ENCODE peak calls at places on chromosomes 3 and 15, in six cellular contexts. L, H, D, S, U and B are unnamed samples.

GRCh38 chr3:111861396-111861795 is 2.3 kb downstream of the PHLDB2 start:
- DNase-seq in L (no peak), H (no peak), D (no peak), S (peak), U (no peak), B (no peak)

GRCh38 chr15:99511865-99512632 is 53.7 kb upstream of the MEF2A start:
- DNase-seq in L (no peak), H (no peak), D (no peak), S (no peak), U (no peak), B (no peak)

GRCh38 chr3:53846134-53846850 is at the start of the genes CHDH and IL17RB:
- DNase-seq in L (peak), H (no peak), D (peak), S (peak), U (peak), B (peak)

GRCh38 chr3:144270100-144270499 is 298.5 kb downstream of the DIPK2A start:
- DNase-seq in L (no peak), H (no peak), D (no peak), S (no peak), U (no peak), B (no peak)

GRCh38 chr3:112010631-112011030 is 11.9 kb downstream of the TAGLN3 start:
- DNase-seq in L (no peak), H (no peak), D (no peak), S (no peak), U (no peak), B (no peak)

GRCh38 chr3:147269907-147270306 is 136.4 kb downstream of the ZIC4 start:
- DNase-seq in L (no peak), H (no peak), D (no peak), S (no peak), U (no peak), B (no peak)

GRCh38 chr3:72655758-72656157 is 192.5 kb downstream of the SHQ1 start:
- DNase-seq in L (peak), H (peak), D (no peak), S (no peak), U (no peak), B (peak)

GRCh38 chr3:189937302-189938255 is 183.1 kb downstream of the P3H2 start:
- DNase-seq in L (no peak), H (no peak), D (peak), S (peak), U (no peak), B (no peak)

GRCh38 chr3:45280227-45280626 is 54.1 kb upstream of the TMEM158 start:
- DNase-seq in L (no peak), H (no peak), D (no peak), S (no peak), U (no peak), B (no peak)

GRCh38 chr15:59327942-59328341 is 44.7 kb downstream of the MYO1E start:
- DNase-seq in L (no peak), H (peak), D (no peak), S (no peak), U (no peak), B (no peak)

GRCh38 chr15:73328986-73329385 is 39.8 kb downstream of the HCN4 start:
- DNase-seq in L (no peak), H (no peak), D (no peak), S (no peak), U (no peak), B (no peak)

GRCh38 chr3:9736831-9737230 is 5.3 kb downstream of the BRPF1 start:
- DNase-seq in L (no peak), H (no peak), D (no peak), S (no peak), U (no peak), B (no peak)

GRCh38 chr3:102206506-102207145 is 228.2 kb upstream of the ZPLD1 start:
- DNase-seq in L (no peak), H (no peak), D (no peak), S (peak), U (no peak), B (no peak)

GRCh38 chr3:108036984-108037741 is 53.7 kb downstream of the CD47 start:
- DNase-seq in L (no peak), H (no peak), D (no peak), S (no peak), U (no peak), B (no peak)

GRCh38 chr15:80059786-80060489 is 462 bp downstream of the ZFAND6 start:
- DNase-seq in L (peak), H (no peak), D (peak), S (peak), U (peak), B (peak)

GRCh38 chr15:49145651-49146609 is 9.5 kb downstream of the COPS2 start:
- DNase-seq in L (peak), H (no peak), D (peak), S (peak), U (peak), B (peak)

GRCh38 chr15:64232400-64232799 is 69.6 kb upstream of the PPIB start:
- DNase-seq in L (no peak), H (no peak), D (peak), S (no peak), U (peak), B (peak)
- TF ChIP-seq JUN in L (no peak), H (no peak), D (no peak), S (no peak), U (no peak), B (no peak)

GRCh38 chr15:101664303-101664913 is 12.2 kb upstream of the TM2D3 start:
- DNase-seq in L (no peak), H (no peak), D (peak), S (no peak), U (peak), B (peak)
- TF ChIP-seq JUN in L (no peak), H (no peak), D (no peak), S (no peak), U (no peak), B (no peak)

GRCh38 chr15:63292241-63292640 is 14.8 kb downstream of the APH1B start:
- DNase-seq in L (no peak), H (no peak), D (no peak), S (no peak), U (no peak), B (no peak)
- TF ChIP-seq JUN in L (no peak), H (no peak), D (no peak), S (no peak), U (no peak), B (no peak)

GRCh38 chr3:195238626-195239118 is 32.3 kb downstream of the XXYLT1 start:
- DNase-seq in L (no peak), H (no peak), D (no peak), S (no peak), U (no peak), B (no peak)

GRCh38 chr3:195239121-195239520 is 31.8 kb downstream of the XXYLT1 start:
- DNase-seq in L (no peak), H (peak), D (no peak), S (no peak), U (no peak), B (no peak)

GRCh38 chr3:195241592-195242355 is 29.2 kb downstream of the XXYLT1 start:
- DNase-seq in L (no peak), H (peak), D (no peak), S (no peak), U (no peak), B (no peak)

GRCh38 chr3:195240171-195240701 is 30.7 kb downstream of the XXYLT1 start:
- DNase-seq in L (no peak), H (peak), D (no peak), S (no peak), U (peak), B (no peak)

DNA sequence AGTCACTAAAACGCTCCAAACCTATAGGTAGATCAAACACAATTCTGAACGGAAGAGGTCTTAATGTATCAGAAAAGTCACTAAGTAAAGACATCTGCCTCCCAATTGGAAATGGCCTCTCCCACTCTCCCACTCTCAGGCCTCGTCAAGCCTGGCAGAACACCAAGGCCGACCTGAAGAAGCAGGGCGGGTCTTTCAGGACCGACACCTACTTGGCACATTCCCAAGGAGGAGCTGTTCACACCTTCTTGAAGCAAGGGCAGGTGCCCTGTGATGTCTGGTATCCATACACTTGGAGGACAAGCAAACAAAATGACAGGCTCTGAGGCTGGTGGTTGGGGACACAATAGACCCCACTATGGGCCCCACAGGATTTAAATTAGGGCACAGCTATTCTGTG is 30.0 kb downstream of the XXYLT1 start:
- DNase-seq in L (no peak), H (peak), D (no peak), S (no peak), U (no peak), B (no peak)
- TF ChIP-seq JUN in L (no peak), H (no peak), D (no peak), S (no peak), U (no peak), B (no peak)

GRCh38 chr3:178451799-178452198 is 84.4 kb upstream of the KCNMB2 start:
- DNase-seq in L (no peak), H (no peak), D (no peak), S (no peak), U (no peak), B (no peak)
- TF ChIP-seq JUN in L (no peak), H (no peak), D (no peak), S (no peak), U (no peak), B (no peak)

DNA sequence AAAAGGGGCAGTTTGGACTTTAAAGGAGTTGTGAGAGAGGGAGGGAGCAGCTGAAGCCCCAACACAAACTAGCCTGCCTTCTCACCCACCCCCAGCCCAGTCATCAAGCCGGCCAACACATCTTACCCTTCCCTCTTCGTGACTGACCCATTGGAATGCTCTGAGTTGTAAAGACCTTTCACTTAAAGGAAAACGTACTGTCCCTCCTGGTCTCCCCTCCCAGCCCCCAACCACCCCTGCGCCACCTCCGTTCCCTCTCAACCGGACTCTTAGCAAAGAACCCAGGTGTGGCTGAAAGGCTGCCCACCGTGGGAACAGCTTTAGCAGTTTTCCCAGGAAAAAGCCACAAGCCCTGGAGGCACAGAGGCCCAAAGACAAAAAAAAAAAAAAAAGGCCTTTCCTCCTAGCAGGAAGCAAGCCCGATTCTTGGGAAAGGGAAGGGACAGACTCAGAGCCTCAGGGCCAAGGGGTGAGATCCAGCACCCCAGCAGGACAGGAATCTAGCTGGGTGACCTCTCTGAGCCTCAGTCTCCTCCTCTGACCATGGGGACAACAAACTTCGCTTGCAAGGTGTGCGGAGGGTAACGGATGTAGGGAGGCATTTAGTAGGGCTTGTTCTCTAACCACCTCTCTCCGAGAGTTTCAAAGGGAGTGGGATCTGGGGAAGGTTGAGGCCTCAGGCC is 2.4 kb downstream of the CYP11A1 start:
- DNase-seq in L (peak), H (no peak), D (no peak), S (no peak), U (no peak), B (no peak)
- TF ChIP-seq JUN in L (no peak), H (no peak), D (no peak), S (no peak), U (no peak), B (no peak)

DNA sequence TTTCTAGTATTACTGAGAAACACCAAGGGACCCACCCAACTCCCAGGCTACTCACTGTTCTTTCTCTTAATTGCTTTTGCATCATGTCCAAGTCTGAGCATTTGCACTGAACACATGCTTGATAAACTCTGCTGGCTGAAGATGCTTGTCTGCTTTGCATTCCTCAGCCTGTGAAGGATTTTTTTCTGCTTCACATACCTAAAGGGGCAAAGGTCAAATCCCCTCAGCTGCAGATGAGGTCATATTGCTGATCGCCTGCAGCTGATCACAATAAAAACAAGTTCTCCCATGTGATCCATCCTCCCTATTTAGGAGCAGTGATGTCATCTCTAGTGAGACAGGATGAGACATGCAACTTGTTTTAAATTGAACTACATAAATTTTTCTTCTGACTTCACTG is 84.6 kb upstream of the DCBLD2 start:
- DNase-seq in L (no peak), H (no peak), D (peak), S (peak), U (peak), B (peak)
- TF ChIP-seq JUN in L (no peak), H (peak), D (peak), S (peak), U (no peak), B (no peak)

GRCh38 chr15:55915876-55916567 is 77.4 kb downstream of the NEDD4 start:
- DNase-seq in L (no peak), H (no peak), D (no peak), S (no peak), U (no peak), B (no peak)

GRCh38 chr15:55914446-55914845 is 79.0 kb downstream of the NEDD4 start:
- DNase-seq in L (no peak), H (no peak), D (no peak), S (no peak), U (no peak), B (no peak)

GRCh38 chr15:55916666-55917409 is 76.6 kb downstream of the NEDD4 start:
- DNase-seq in L (no peak), H (no peak), D (peak), S (no peak), U (no peak), B (no peak)

GRCh38 chr15:55912982-55913381 is 80.4 kb downstream of the NEDD4 start:
- DNase-seq in L (no peak), H (no peak), D (no peak), S (no peak), U (no peak), B (no peak)

GRCh38 chr15:55915221-55915620 is 78.2 kb downstream of the NEDD4 start:
- DNase-seq in L (no peak), H (no peak), D (no peak), S (no peak), U (no peak), B (no peak)
- TF ChIP-seq JUN in L (no peak), H (no peak), D (no peak), S (no peak), U (no peak), B (no peak)

GRCh38 chr3:161069441-161070251 is 35.5 kb downstream of the B3GALNT1 start:
- DNase-seq in L (no peak), H (no peak), D (peak), S (peak), U (no peak), B (peak)
- TF ChIP-seq JUN in L (no peak), H (no peak), D (no peak), S (peak), U (no peak), B (no peak)